ENCODE peak calls at places on chromosome 16, in nine cellular contexts. D is fibroblast of mammary gland, Z is neural progenitor cell, A is heart left ventricle, P is lung, S is OCI-LY7, W is heart right ventricle, T is mucosa of descending colon, R is AG04450. V is an unnamed sample.

GRCh38 chr16:6016530-6017184 is 919.1 kb upstream of the EEF2KMT start:
- DNase-seq in T (no peak), D (peak; percentile 5), Z (peak; percentile 90), S (peak; percentile 8), A (no peak), W (no peak), P (no peak), R (no peak), V (peak; percentile 43)

GRCh38 chr16:79509221-79509631 is 91.3 kb downstream of the MAF start:
- DNase-seq in P (no peak), Z (peak; percentile 24), D (no peak), S (no peak), T (no peak), W (peak; percentile 39), A (peak; percentile 65), R (no peak), V (no peak)

GRCh38 chr16:12349950-12350842 is 373.7 kb downstream of the SNX29 start:
- DNase-seq in A (no peak), D (no peak), W (no peak), T (no peak), P (no peak), S (no peak), R (no peak), Z (no peak), V (no peak)

GRCh38 chr16:24645739-24646645 is 83.5 kb upstream of the TNRC6A start:
- DNase-seq in D (peak; percentile 100), Z (no peak), W (no peak), A (no peak), S (no peak), T (no peak), R (peak; percentile 99), P (peak; percentile 30), V (peak; percentile 99)

GRCh38 chr16:87323727-87324410 is 6.7 kb upstream of the C16orf95 start:
- DNase-seq in P (no peak), R (no peak), D (no peak), T (no peak), Z (no peak), S (no peak), A (peak; percentile 53), W (no peak), V (no peak)

GRCh38 chr16:86288716-86289294 is 221.5 kb upstream of the FOXF1 start:
- DNase-seq in D (no peak), R (no peak), T (no peak), S (no peak), P (no peak), Z (peak; percentile 34), W (no peak), A (no peak), V (no peak)

GRCh38 chr16:73047221-73047535 is 750 bp downstream of the ZFHX3 start:
- DNase-seq in D (peak; percentile 43), Z (no peak), P (no peak), R (no peak), S (no peak), T (no peak), W (no peak), A (no peak), V (peak; percentile 46)

GRCh38 chr16:49019826-49020401 is 261.7 kb downstream of the CBLN1 start:
- DNase-seq in S (no peak), D (no peak), A (no peak), P (no peak), Z (no peak), R (no peak), W (no peak), T (no peak), V (no peak)

GRCh38 chr16:10959161-10959560 is 14.8 kb downstream of the CLEC16A start:
- DNase-seq in P (no peak), R (no peak), A (no peak), W (no peak), T (no peak), S (no peak), D (peak; percentile 56), Z (no peak), V (no peak)

GRCh38 chr16:27368358-27368722 is 33.6 kb upstream of the IL21R start:
- DNase-seq in W (no peak), A (no peak), R (no peak), Z (no peak), D (no peak), S (no peak), P (no peak), T (no peak), V (no peak)

GRCh38 chr16:20175358-20175757 is 101.7 kb upstream of the GPR139 start:
- DNase-seq in S (no peak), R (no peak), D (no peak), P (no peak), T (no peak), W (no peak), Z (no peak), A (no peak), V (no peak)

GRCh38 chr16:50151744-50152143 is 1.4 kb upstream of the TENT4B start:
- DNase-seq in D (no peak), P (no peak), Z (no peak), A (no peak), R (no peak), W (peak; percentile 13), T (no peak), S (no peak), V (no peak)

DNA sequence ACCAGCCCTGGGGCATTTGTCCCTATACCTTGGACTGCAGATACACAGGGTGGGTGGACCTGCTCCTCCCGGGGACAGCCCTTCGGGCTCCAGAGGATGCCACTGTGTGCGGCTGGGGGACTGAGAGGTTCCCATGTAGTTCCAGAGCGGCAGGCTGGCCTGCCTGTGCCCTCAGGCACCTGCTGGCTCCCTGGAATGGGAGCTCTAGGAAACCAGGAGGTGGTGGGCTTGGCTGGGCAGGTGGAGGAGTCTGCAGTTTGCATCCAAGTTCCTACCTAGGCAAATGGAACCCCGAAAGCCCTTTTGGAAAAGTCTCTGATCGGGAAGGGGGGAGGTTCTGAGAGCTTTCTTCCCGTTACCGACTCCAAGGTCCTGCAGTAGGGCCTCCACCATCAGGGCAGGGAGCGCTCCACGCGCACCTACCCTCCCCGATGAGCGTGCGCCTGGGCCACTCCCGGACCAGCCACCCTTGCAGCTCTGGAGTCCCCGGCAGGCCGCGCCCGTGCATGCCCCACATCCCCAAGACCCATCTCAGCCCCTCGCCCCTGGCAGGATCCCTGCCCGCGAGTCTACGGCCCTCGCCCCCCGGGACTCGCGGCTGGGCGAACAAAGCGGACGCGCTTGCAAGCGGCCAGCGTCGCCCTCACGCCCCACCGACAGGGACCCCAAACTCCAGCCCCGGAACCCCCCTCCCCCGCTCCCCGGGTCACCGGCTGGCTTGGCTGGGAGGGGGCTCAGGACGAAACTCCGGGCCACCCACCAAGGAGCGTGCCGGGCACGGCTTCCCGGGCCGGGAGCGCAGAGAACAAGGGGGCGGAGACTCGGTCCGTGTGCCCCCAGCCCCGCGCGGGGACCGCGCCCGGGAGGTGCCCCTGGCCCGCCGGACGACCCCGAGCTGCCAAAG is 707 bp downstream of the DBNDD1 start:
- DNase-seq in D (no peak), A (peak; percentile 67), S (no peak), R (no peak), W (no peak), T (no peak), Z (peak; percentile 58), P (no peak), V (no peak)
- H3K4me3 ChIP-seq in D (peak overlapping the region; percentile 9), A (peak overlapping the region; percentile 68), S (peak overlapping the region; percentile 63), R (peak overlapping the region; percentile 64), W (peak overlapping the region; percentile 49), T (peak overlapping the region; percentile 28), Z (peak overlapping the region; percentile 62), P (peak overlapping the region; percentile 26), V (peak overlapping the region; percentile 58)

GRCh38 chr16:17246577-17246885 is 224.2 kb downstream of the XYLT1 start:
- DNase-seq in A (no peak), S (no peak), D (no peak), Z (no peak), T (no peak), P (no peak), R (no peak), W (no peak), V (no peak)

GRCh38 chr16:17245727-17246576 is 224.8 kb downstream of the XYLT1 start:
- DNase-seq in W (no peak), P (no peak), D (no peak), T (no peak), Z (peak; percentile 42), A (no peak), S (no peak), R (no peak), V (no peak)

GRCh38 chr16:17246974-17247718 is 223.6 kb downstream of the XYLT1 start:
- DNase-seq in R (no peak), T (no peak), A (no peak), W (no peak), Z (no peak), D (no peak), P (no peak), S (no peak), V (no peak)

GRCh38 chr16:17252064-17252463 is 218.7 kb downstream of the XYLT1 start:
- DNase-seq in W (no peak), P (no peak), R (no peak), T (no peak), D (peak; percentile 33), A (no peak), Z (no peak), S (peak; percentile 53), V (no peak)

GRCh38 chr16:17251496-17251895 is 219.3 kb downstream of the XYLT1 start:
- DNase-seq in R (no peak), S (peak; percentile 73), D (no peak), T (no peak), Z (no peak), W (no peak), P (no peak), A (no peak), V (no peak)
- TF ChIP-seq CTCF in R (no peak), S (peak; percentile 69), D (no peak), T (no peak), Z (no peak), W (no peak), P (no peak), A (no peak), V (no peak)

DNA sequence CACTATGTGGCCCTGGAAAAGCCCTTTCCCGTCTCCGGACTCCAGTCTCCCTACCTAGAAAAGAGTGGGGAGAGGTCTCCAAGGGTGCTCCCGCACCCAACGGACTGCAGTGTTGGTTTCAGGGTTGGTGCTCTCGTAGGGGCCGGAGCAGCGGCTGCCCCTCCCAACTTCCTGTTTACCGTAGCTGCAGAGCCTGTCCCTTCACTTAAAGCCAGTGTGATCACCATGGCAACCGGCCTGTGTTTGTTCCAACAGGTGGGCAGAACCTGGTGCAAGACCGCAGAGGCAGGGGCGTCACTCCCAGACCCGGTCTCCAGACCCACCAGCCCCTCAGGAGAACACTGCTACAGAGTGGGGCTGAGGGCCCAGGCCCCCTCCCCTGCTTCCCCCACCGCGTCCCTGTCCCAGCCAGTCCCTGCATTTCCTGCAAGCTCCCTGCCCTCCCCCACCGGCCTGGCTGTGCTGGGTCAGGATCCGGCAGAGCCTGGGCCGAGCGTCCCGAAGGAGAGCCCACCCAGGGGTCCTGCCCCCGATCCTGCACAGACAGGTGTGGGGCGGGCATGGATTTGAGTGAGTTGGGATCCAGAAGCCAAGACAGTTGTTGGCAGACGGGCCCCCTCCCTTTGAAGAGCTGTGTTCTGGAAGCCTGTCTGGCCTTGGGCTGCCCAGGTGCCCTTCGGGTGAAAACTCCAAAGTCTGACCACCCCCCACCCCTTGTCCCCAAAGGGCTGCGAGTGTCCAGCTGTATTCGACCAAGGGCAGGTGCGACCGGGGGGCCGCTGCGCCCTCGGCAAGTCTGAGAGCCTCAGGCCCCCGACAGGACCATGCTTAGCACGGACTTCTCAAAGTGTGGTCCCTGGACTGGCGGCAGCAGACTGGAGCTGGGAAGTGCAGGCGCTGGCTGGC is 1.5 kb upstream of the BAIAP3 start:
- DNase-seq in P (peak; percentile 66), S (peak; percentile 97), Z (peak; percentile 85), R (no peak), A (peak; percentile 80), T (peak; percentile 86), W (peak; percentile 64), D (peak; percentile 28), V (peak; percentile 82)
- H3K4me3 ChIP-seq in P (peak overlapping the region; percentile 2), S (peak overlapping the region; percentile 57), Z (peak overlapping the region; percentile 35), R (no peak overlapping the region), A (peak overlapping the region; percentile 55), T (no peak overlapping the region), W (peak overlapping the region; percentile 1), D (no peak overlapping the region), V (peak overlapping the region; percentile 14)

GRCh38 chr16:80614908-80615696 is 74.3 kb downstream of the DYNLRB2 start:
- DNase-seq in Z (no peak), S (no peak), T (no peak), W (no peak), P (no peak), D (peak; percentile 73), A (no peak), R (peak; percentile 71), V (peak; percentile 91)
- TF ChIP-seq CTCF in Z (no peak), S (no peak), T (no peak), W (no peak), P (no peak), D (no peak), A (no peak), R (peak; percentile 36), V (peak; percentile 41)

V was measured in choroid plexus epithelial cell.